ENCODE peak calls at places on chromosomes 2 and 18, in six cellular contexts. One of them, this sample, is unnamed.

GRCh38 chr2:233255151-233255550 is 3.7 kb downstream of the ATG16L1 start:
- DNase-seq in astrocyte of the spinal cord: no peak
- DNase-seq in fibroblast of lung: no peak
- DNase-seq in AG04450: no peak
- DNase-seq in heart left ventricle: no peak
- DNase-seq in SJSA1: no peak
- DNase-seq in this sample: no peak

GRCh38 chr2:109063326-109063670 is 65.7 kb upstream of the SH3RF3 start:
- DNase-seq in heart left ventricle: no peak
- DNase-seq in astrocyte of the spinal cord: no peak
- DNase-seq in AG04450: no peak
- DNase-seq in fibroblast of lung: no peak
- DNase-seq in SJSA1: no peak
- DNase-seq in this sample: no peak

GRCh38 chr2:54772110-54772509 is 48.6 kb downstream of the EML6 start:
- DNase-seq in heart left ventricle: no peak
- DNase-seq in fibroblast of lung: peak
- DNase-seq in SJSA1: peak
- DNase-seq in AG04450: no peak
- DNase-seq in astrocyte of the spinal cord: peak
- DNase-seq in this sample: no peak

GRCh38 chr18:23135679-23136325 is 517 bp downstream of the CABLES1 start:
- DNase-seq in AG04450: no peak
- DNase-seq in astrocyte of the spinal cord: no peak
- DNase-seq in heart left ventricle: peak
- DNase-seq in fibroblast of lung: peak
- DNase-seq in SJSA1: peak
- DNase-seq in this sample: peak

GRCh38 chr2:145909781-145910180 is 1389.9 kb upstream of the ZEB2 start:
- DNase-seq in fibroblast of lung: peak
- DNase-seq in heart left ventricle: no peak
- DNase-seq in AG04450: no peak
- DNase-seq in astrocyte of the spinal cord: peak
- DNase-seq in SJSA1: no peak
- DNase-seq in this sample: no peak

GRCh38 chr2:62266433-62267038 is 70.6 kb downstream of the B3GNT2 start:
- DNase-seq in SJSA1: no peak
- DNase-seq in AG04450: peak
- DNase-seq in heart left ventricle: no peak
- DNase-seq in astrocyte of the spinal cord: peak
- DNase-seq in fibroblast of lung: peak
- DNase-seq in this sample: peak

GRCh38 chr2:113105047-113105446 is 22.4 kb upstream of the IL1RN start:
- DNase-seq in heart left ventricle: no peak
- DNase-seq in SJSA1: no peak
- DNase-seq in AG04450: no peak
- DNase-seq in astrocyte of the spinal cord: peak
- DNase-seq in fibroblast of lung: peak
- DNase-seq in this sample: peak

GRCh38 chr2:202112041-202112440 is 39.0 kb downstream of the KIAA2012 start:
- DNase-seq in AG04450: no peak
- DNase-seq in astrocyte of the spinal cord: no peak
- DNase-seq in heart left ventricle: no peak
- DNase-seq in fibroblast of lung: no peak
- DNase-seq in SJSA1: no peak
- DNase-seq in this sample: no peak

GRCh38 chr2:3131636-3132326 is 245.8 kb downstream of the EIPR1 start:
- DNase-seq in astrocyte of the spinal cord: no peak
- DNase-seq in heart left ventricle: no peak
- DNase-seq in SJSA1: no peak
- DNase-seq in fibroblast of lung: no peak
- DNase-seq in AG04450: no peak
- DNase-seq in this sample: no peak

DNA sequence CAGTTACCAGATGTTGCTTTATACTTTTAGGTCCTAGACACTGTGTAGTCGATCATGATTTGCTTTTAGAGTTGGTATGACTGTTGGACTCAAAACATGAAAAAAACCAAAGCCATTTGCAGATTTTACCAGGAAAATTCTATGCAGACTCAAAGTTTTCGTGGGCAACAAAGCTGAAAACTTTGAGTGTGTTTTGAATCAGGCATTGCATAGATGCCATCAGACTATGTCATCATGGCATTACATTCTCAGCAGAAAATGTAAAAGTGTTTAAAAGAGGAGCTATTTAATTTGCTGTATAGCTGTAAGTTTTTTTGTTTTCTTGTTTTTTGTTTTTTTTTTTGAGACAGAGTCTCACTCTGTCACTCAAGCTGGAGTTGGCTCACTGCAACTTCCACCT is 43.5 kb upstream of the ELAC1 start:
- DNase-seq in SJSA1: no peak
- DNase-seq in AG04450: no peak
- DNase-seq in astrocyte of the spinal cord: peak
- DNase-seq in heart left ventricle: no peak
- DNase-seq in fibroblast of lung: peak
- DNase-seq in this sample: no peak
- H3K4me3 ChIP-seq in SJSA1: no peak
- H3K4me3 ChIP-seq in AG04450: no peak
- H3K4me3 ChIP-seq in astrocyte of the spinal cord: no peak
- H3K4me3 ChIP-seq in heart left ventricle: no peak
- H3K4me3 ChIP-seq in fibroblast of lung: no peak
- H3K4me3 ChIP-seq in this sample: no peak

DNA sequence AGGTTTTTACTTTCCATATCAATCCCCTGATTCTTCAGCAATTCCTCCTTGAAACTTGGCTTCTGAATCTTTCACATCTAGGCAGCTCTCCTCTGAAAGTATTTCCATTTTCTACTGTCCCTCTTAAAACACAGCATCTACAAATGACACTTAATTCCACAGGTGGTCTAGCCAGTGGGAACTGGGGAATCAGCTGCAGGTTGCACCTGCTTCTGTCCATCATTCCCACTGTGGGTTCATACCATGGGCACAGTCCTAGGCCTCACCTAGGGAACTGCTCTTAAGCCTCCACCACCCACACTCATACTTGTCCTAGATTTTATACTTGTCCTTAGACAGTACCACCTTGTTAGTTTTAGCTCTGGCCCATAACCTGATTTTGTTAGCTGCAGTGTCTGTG is 2.2 kb downstream of the LOXL3 start:
- DNase-seq in astrocyte of the spinal cord: no peak
- DNase-seq in heart left ventricle: no peak
- DNase-seq in fibroblast of lung: no peak
- DNase-seq in SJSA1: no peak
- DNase-seq in AG04450: no peak
- DNase-seq in this sample: no peak
- H3K4me3 ChIP-seq in astrocyte of the spinal cord: no peak
- H3K4me3 ChIP-seq in heart left ventricle: no peak
- H3K4me3 ChIP-seq in fibroblast of lung: no peak
- H3K4me3 ChIP-seq in SJSA1: no peak
- H3K4me3 ChIP-seq in AG04450: no peak
- H3K4me3 ChIP-seq in this sample: no peak

GRCh38 chr2:122132292-122132691 is 376.8 kb downstream of the TSN start:
- DNase-seq in heart left ventricle: no peak
- DNase-seq in SJSA1: no peak
- DNase-seq in AG04450: no peak
- DNase-seq in astrocyte of the spinal cord: no peak
- DNase-seq in fibroblast of lung: no peak
- DNase-seq in this sample: peak
- H3K4me3 ChIP-seq in heart left ventricle: no peak
- H3K4me3 ChIP-seq in SJSA1: no peak
- H3K4me3 ChIP-seq in AG04450: no peak
- H3K4me3 ChIP-seq in astrocyte of the spinal cord: no peak
- H3K4me3 ChIP-seq in fibroblast of lung: no peak
- H3K4me3 ChIP-seq in this sample: no peak

DNA sequence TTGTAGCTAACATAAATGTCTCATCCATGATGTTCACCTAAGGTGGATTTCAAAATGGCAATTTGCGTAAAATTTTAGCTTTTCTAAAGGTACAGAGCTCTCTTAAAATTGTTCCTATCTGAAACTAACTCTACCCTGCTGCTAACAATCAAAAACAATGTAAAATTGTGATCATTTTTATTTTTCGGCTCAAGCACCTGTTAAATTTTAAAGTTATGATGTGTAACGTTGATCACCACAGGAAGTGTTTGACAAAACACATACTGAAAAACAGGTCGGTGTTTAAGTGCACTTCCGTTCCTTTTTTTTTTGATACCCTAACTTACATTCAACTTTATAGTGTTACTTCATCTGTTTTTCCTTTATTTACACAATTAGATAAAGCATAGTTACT is 6.1 kb upstream of the NCK2 start:
- DNase-seq in astrocyte of the spinal cord: no peak
- DNase-seq in heart left ventricle: no peak
- DNase-seq in fibroblast of lung: no peak
- DNase-seq in SJSA1: no peak
- DNase-seq in AG04450: no peak
- DNase-seq in this sample: no peak
- H3K4me3 ChIP-seq in astrocyte of the spinal cord: no peak
- H3K4me3 ChIP-seq in heart left ventricle: no peak
- H3K4me3 ChIP-seq in fibroblast of lung: no peak
- H3K4me3 ChIP-seq in SJSA1: no peak
- H3K4me3 ChIP-seq in AG04450: no peak
- H3K4me3 ChIP-seq in this sample: no peak